ENCODE peak calls at places on chromosomes 6 and 20, in nine cellular contexts. One of them, this sample, is unnamed.

GRCh38 chr6:42344756-42345155 is 107.0 kb downstream of the TRERF1 start:
- DNase-seq in GM23338: no peak
- DNase-seq in endothelial cell: no peak
- DNase-seq in choroid plexus epithelial cell: no peak
- DNase-seq in neural progenitor cell: no peak
- DNase-seq in transverse colon: no peak
- DNase-seq in mesothelial cell of epicardium: no peak
- DNase-seq in cardiac fibroblast: peak
- DNase-seq in fibroblast of lung: no peak
- DNase-seq in this sample: no peak

GRCh38 chr20:6837730-6838129 is 70.2 kb downstream of the BMP2 start:
- DNase-seq in GM23338: no peak
- DNase-seq in endothelial cell: no peak
- DNase-seq in choroid plexus epithelial cell: no peak
- DNase-seq in neural progenitor cell: no peak
- DNase-seq in transverse colon: no peak
- DNase-seq in mesothelial cell of epicardium: no peak
- DNase-seq in cardiac fibroblast: no peak
- DNase-seq in fibroblast of lung: no peak
- DNase-seq in this sample: no peak

GRCh38 chr20:50886184-50886790 is 45.0 kb downstream of the ADNP start:
- DNase-seq in GM23338: no peak
- DNase-seq in endothelial cell: no peak
- DNase-seq in choroid plexus epithelial cell: no peak
- DNase-seq in neural progenitor cell: no peak
- DNase-seq in transverse colon: no peak
- DNase-seq in mesothelial cell of epicardium: no peak
- DNase-seq in cardiac fibroblast: no peak
- DNase-seq in fibroblast of lung: no peak
- DNase-seq in this sample: no peak

GRCh38 chr20:18359854-18360253 is 71.5 kb downstream of the ZNF133 start:
- DNase-seq in GM23338: no peak
- DNase-seq in endothelial cell: no peak
- DNase-seq in choroid plexus epithelial cell: no peak
- DNase-seq in neural progenitor cell: no peak
- DNase-seq in transverse colon: no peak
- DNase-seq in mesothelial cell of epicardium: no peak
- DNase-seq in cardiac fibroblast: no peak
- DNase-seq in fibroblast of lung: no peak
- DNase-seq in this sample: no peak

GRCh38 chr20:7274870-7275269 is 507.4 kb downstream of the BMP2 start:
- DNase-seq in GM23338: no peak
- DNase-seq in endothelial cell: no peak
- DNase-seq in choroid plexus epithelial cell: no peak
- DNase-seq in neural progenitor cell: no peak
- DNase-seq in transverse colon: no peak
- DNase-seq in mesothelial cell of epicardium: no peak
- DNase-seq in cardiac fibroblast: no peak
- DNase-seq in fibroblast of lung: peak
- DNase-seq in this sample: no peak

GRCh38 chr20:17633850-17634500 is 48.1 kb downstream of the RRBP1 start:
- DNase-seq in GM23338: no peak
- DNase-seq in endothelial cell: no peak
- DNase-seq in choroid plexus epithelial cell: no peak
- DNase-seq in neural progenitor cell: no peak
- DNase-seq in transverse colon: no peak
- DNase-seq in mesothelial cell of epicardium: no peak
- DNase-seq in cardiac fibroblast: no peak
- DNase-seq in fibroblast of lung: no peak
- DNase-seq in this sample: no peak

GRCh38 chr6:81766482-81767069 is 14.1 kb upstream of the TENT5A start:
- DNase-seq in GM23338: no peak
- DNase-seq in endothelial cell: no peak
- DNase-seq in choroid plexus epithelial cell: peak
- DNase-seq in neural progenitor cell: no peak
- DNase-seq in transverse colon: no peak
- DNase-seq in mesothelial cell of epicardium: no peak
- DNase-seq in cardiac fibroblast: peak
- DNase-seq in fibroblast of lung: peak
- DNase-seq in this sample: peak

GRCh38 chr6:98880486-98880885 is 46.1 kb downstream of the POU3F2 start:
- DNase-seq in GM23338: no peak
- DNase-seq in endothelial cell: no peak
- DNase-seq in choroid plexus epithelial cell: no peak
- DNase-seq in neural progenitor cell: no peak
- DNase-seq in transverse colon: no peak
- DNase-seq in mesothelial cell of epicardium: no peak
- DNase-seq in cardiac fibroblast: no peak
- DNase-seq in fibroblast of lung: no peak
- DNase-seq in this sample: no peak

GRCh38 chr20:34069341-34070078 is 42.5 kb downstream of the EIF2S2 start:
- DNase-seq in GM23338: peak
- DNase-seq in endothelial cell: peak
- DNase-seq in choroid plexus epithelial cell: peak
- DNase-seq in neural progenitor cell: peak
- DNase-seq in transverse colon: peak
- DNase-seq in mesothelial cell of epicardium: peak
- DNase-seq in cardiac fibroblast: peak
- DNase-seq in fibroblast of lung: peak
- DNase-seq in this sample: peak

GRCh38 chr20:34072076-34072475 is 40.0 kb downstream of the EIF2S2 start:
- DNase-seq in GM23338: no peak
- DNase-seq in endothelial cell: no peak
- DNase-seq in choroid plexus epithelial cell: no peak
- DNase-seq in neural progenitor cell: no peak
- DNase-seq in transverse colon: no peak
- DNase-seq in mesothelial cell of epicardium: no peak
- DNase-seq in cardiac fibroblast: no peak
- DNase-seq in fibroblast of lung: no peak
- DNase-seq in this sample: no peak

GRCh38 chr20:34072778-34073177 is 39.3 kb downstream of the EIF2S2 start:
- DNase-seq in GM23338: no peak
- DNase-seq in endothelial cell: no peak
- DNase-seq in choroid plexus epithelial cell: no peak
- DNase-seq in neural progenitor cell: no peak
- DNase-seq in transverse colon: no peak
- DNase-seq in mesothelial cell of epicardium: no peak
- DNase-seq in cardiac fibroblast: no peak
- DNase-seq in fibroblast of lung: no peak
- DNase-seq in this sample: no peak

GRCh38 chr20:34068001-34068400 is 44.0 kb downstream of the EIF2S2 start:
- DNase-seq in GM23338: no peak
- DNase-seq in endothelial cell: no peak
- DNase-seq in choroid plexus epithelial cell: no peak
- DNase-seq in neural progenitor cell: no peak
- DNase-seq in transverse colon: no peak
- DNase-seq in mesothelial cell of epicardium: no peak
- DNase-seq in cardiac fibroblast: no peak
- DNase-seq in fibroblast of lung: no peak
- DNase-seq in this sample: no peak

DNA sequence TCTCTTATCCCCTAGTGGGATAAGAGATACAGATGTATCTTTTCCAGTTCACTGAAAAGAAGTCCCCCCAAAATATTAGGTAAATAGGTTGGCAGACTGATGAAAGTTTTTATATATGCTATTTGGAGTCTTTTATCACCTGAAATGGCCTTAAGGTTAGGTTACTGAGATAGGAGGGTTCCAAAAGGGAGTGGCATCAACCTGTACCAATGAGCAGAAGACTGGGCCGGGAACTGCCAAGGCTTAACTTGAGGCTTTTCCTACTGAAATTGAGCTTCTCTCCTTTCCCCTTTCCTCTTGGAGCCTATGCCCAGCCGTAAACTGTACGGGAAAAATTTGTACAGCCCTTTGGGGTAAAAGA is 42.0 kb downstream of the EIF2S2 start:
- DNase-seq in GM23338: no peak
- DNase-seq in endothelial cell: no peak
- DNase-seq in choroid plexus epithelial cell: no peak
- DNase-seq in neural progenitor cell: no peak
- DNase-seq in transverse colon: no peak
- DNase-seq in mesothelial cell of epicardium: no peak
- DNase-seq in cardiac fibroblast: no peak
- DNase-seq in fibroblast of lung: no peak
- DNase-seq in this sample: no peak
- TF ChIP-seq CTCF in GM23338: no peak
- TF ChIP-seq CTCF in endothelial cell: no peak
- TF ChIP-seq CTCF in choroid plexus epithelial cell: no peak
- TF ChIP-seq CTCF in neural progenitor cell: no peak
- TF ChIP-seq CTCF in transverse colon: peak
- TF ChIP-seq CTCF in mesothelial cell of epicardium: no peak
- TF ChIP-seq CTCF in cardiac fibroblast: no peak
- TF ChIP-seq CTCF in fibroblast of lung: no peak
- TF ChIP-seq CTCF in this sample: no peak

DNA sequence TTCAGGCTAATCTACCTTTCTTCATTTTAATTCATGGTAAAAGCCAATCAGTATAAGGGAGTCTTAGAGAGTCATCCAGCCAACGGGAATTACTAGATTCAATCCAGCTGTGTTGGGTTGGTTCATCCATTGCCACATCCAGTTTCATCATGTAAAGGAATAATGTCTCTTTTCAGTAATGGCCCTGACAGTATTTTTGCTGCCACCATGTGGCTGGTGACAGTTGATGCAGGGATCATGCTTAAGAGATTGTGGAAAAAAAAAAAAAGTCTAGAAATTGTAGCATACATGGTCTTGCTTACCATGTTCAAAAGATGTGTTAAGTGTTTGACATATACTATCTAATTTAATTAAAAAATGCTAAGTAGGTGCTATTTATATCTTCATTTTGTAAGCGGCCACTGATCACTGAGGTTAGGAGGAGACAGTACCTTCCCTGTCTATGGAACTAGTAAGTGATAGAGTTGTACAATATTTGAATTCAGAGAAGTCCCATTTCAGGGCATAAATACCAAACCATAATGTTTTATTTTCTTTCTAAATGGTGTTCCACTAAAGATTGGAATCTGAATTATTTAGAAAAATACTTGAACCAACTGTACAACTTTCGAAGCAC is 135.9 kb downstream of the KHDRBS2 start:
- DNase-seq in GM23338: peak
- DNase-seq in endothelial cell: peak
- DNase-seq in choroid plexus epithelial cell: peak
- DNase-seq in neural progenitor cell: peak
- DNase-seq in transverse colon: no peak
- DNase-seq in mesothelial cell of epicardium: no peak
- DNase-seq in cardiac fibroblast: peak
- DNase-seq in fibroblast of lung: peak
- DNase-seq in this sample: no peak
- TF ChIP-seq CTCF in GM23338: peak
- TF ChIP-seq CTCF in endothelial cell: peak
- TF ChIP-seq CTCF in choroid plexus epithelial cell: peak
- TF ChIP-seq CTCF in neural progenitor cell: peak
- TF ChIP-seq CTCF in transverse colon: peak
- TF ChIP-seq CTCF in mesothelial cell of epicardium: peak
- TF ChIP-seq CTCF in cardiac fibroblast: peak
- TF ChIP-seq CTCF in fibroblast of lung: no peak
- TF ChIP-seq CTCF in this sample: peak

DNA sequence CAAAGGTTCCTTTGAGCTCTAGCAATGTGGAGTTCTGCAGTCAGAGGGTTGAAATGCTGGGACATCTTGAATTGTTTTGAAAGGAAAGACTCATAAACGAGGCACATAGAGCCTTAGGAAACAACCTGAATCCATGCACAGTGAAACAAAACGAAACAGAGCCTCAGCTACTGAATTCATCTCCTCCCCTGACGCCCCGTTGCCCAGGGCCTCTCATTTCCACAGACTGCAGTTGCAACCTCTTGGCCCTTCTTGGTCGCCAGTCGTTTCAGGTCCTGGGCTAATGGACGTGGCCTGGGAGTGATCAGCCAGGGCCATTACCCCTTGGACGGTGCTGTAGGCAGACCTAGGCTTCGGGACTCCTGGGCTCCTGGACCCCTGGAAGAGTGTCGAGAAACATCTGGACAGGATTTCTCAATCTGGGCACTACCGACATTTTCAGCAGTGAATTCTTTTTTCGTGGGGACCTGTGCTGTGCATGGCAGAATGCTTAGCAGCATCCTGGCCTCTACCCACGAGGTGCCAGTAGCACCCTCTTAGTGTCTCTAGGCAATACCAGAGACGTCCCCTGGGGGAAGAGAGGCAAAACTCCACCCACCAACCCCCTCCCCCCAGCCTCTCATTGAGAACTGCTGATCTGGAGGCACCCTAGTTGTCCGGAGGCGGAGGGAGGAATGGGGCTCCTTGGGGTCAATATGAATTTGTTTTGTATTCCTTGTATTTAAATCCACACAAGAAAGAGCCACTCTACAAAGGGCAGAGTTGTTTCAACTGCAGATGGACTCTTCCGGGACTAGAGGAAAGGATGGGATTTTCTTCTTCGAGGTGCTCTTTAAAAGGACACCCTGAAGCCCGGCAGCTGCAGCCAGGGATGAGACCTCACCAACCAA is 50.2 kb downstream of the TMEM242 start:
- DNase-seq in GM23338: peak
- DNase-seq in endothelial cell: no peak
- DNase-seq in choroid plexus epithelial cell: no peak
- DNase-seq in neural progenitor cell: peak
- DNase-seq in transverse colon: no peak
- DNase-seq in mesothelial cell of epicardium: no peak
- DNase-seq in cardiac fibroblast: no peak
- DNase-seq in fibroblast of lung: no peak
- DNase-seq in this sample: no peak
- TF ChIP-seq CTCF in GM23338: peak
- TF ChIP-seq CTCF in endothelial cell: no peak
- TF ChIP-seq CTCF in choroid plexus epithelial cell: no peak
- TF ChIP-seq CTCF in neural progenitor cell: peak
- TF ChIP-seq CTCF in transverse colon: no peak
- TF ChIP-seq CTCF in mesothelial cell of epicardium: no peak
- TF ChIP-seq CTCF in cardiac fibroblast: no peak
- TF ChIP-seq CTCF in fibroblast of lung: no peak
- TF ChIP-seq CTCF in this sample: no peak

GRCh38 chr20:62065669-62066338 is at the start of gene TAF4:
- DNase-seq in GM23338: peak
- DNase-seq in endothelial cell: peak
- DNase-seq in choroid plexus epithelial cell: peak
- DNase-seq in neural progenitor cell: peak
- DNase-seq in transverse colon: peak
- DNase-seq in mesothelial cell of epicardium: peak
- DNase-seq in cardiac fibroblast: peak
- DNase-seq in fibroblast of lung: peak
- DNase-seq in this sample: peak

GRCh38 chr20:62066983-62067433 is 1.3 kb upstream of the TAF4 start:
- DNase-seq in GM23338: peak
- DNase-seq in endothelial cell: no peak
- DNase-seq in choroid plexus epithelial cell: no peak
- DNase-seq in neural progenitor cell: peak
- DNase-seq in transverse colon: peak
- DNase-seq in mesothelial cell of epicardium: no peak
- DNase-seq in cardiac fibroblast: peak
- DNase-seq in fibroblast of lung: no peak
- DNase-seq in this sample: no peak

GRCh38 chr20:62067547-62068260 is 2.0 kb upstream of the TAF4 start:
- DNase-seq in GM23338: no peak
- DNase-seq in endothelial cell: no peak
- DNase-seq in choroid plexus epithelial cell: no peak
- DNase-seq in neural progenitor cell: no peak
- DNase-seq in transverse colon: no peak
- DNase-seq in mesothelial cell of epicardium: no peak
- DNase-seq in cardiac fibroblast: no peak
- DNase-seq in fibroblast of lung: no peak
- DNase-seq in this sample: no peak

GRCh38 chr20:62064788-62065668 is 653 bp downstream of the TAF4 start:
- DNase-seq in GM23338: no peak
- DNase-seq in endothelial cell: peak
- DNase-seq in choroid plexus epithelial cell: no peak
- DNase-seq in neural progenitor cell: peak
- DNase-seq in transverse colon: peak
- DNase-seq in mesothelial cell of epicardium: no peak
- DNase-seq in cardiac fibroblast: no peak
- DNase-seq in fibroblast of lung: no peak
- DNase-seq in this sample: no peak

GRCh38 chr20:62066339-62066982 is 780 bp upstream of the TAF4 start:
- DNase-seq in GM23338: peak
- DNase-seq in endothelial cell: peak
- DNase-seq in choroid plexus epithelial cell: peak
- DNase-seq in neural progenitor cell: peak
- DNase-seq in transverse colon: peak
- DNase-seq in mesothelial cell of epicardium: peak
- DNase-seq in cardiac fibroblast: peak
- DNase-seq in fibroblast of lung: peak
- DNase-seq in this sample: no peak
- TF ChIP-seq CTCF in GM23338: no peak
- TF ChIP-seq CTCF in endothelial cell: no peak
- TF ChIP-seq CTCF in choroid plexus epithelial cell: no peak
- TF ChIP-seq CTCF in neural progenitor cell: no peak
- TF ChIP-seq CTCF in transverse colon: no peak
- TF ChIP-seq CTCF in mesothelial cell of epicardium: no peak
- TF ChIP-seq CTCF in cardiac fibroblast: no peak
- TF ChIP-seq CTCF in fibroblast of lung: no peak
- TF ChIP-seq CTCF in this sample: no peak